ENCODE peak calls at places on chromosomes 6 and 20, in eight cellular contexts. B is suprapubic skin, H is brain microvascular endothelial cell, I is neuronal stem cell, C is pancreas, K is AG04450, U is lower lobe of right lung, A is HL-60. S is an unnamed sample. For H3K27me3, the result is how much of the 10 kb centered on the place peaks cover.

GRCh38 chr20:5652626-5653573 is 97.3 kb upstream of the SHLD1 start:
- DNase-seq in U (no peak), C (no peak), I (no peak), B (no peak), H (peak), A (no peak), K (peak), S (no peak)

GRCh38 chr20:3740600-3741301 is 8.3 kb downstream of the HSPA12B start:
- DNase-seq in I (no peak), B (no peak), H (no peak), K (no peak), C (no peak), A (no peak), U (no peak), S (no peak)

GRCh38 chr20:17863577-17864292 is 104.9 kb downstream of the SNX5 start:
- DNase-seq in C (peak), I (no peak), H (no peak), A (no peak), K (no peak), U (no peak), B (no peak), S (no peak)

GRCh38 chr6:79570129-79570801 is 33.0 kb upstream of the LCA5 start:
- DNase-seq in B (no peak), H (peak), C (peak), A (no peak), K (no peak), U (no peak), I (no peak), S (no peak)

GRCh38 chr6:38173909-38174308 is 354.4 kb downstream of the ZFAND3 start:
- DNase-seq in B (no peak), I (no peak), K (no peak), U (no peak), H (no peak), C (no peak), A (no peak), S (no peak)

GRCh38 chr6:12648171-12648570 is 68.4 kb upstream of the PHACTR1 start:
- DNase-seq in K (no peak), I (no peak), U (no peak), H (no peak), B (no peak), A (no peak), C (no peak), S (no peak)

GRCh38 chr20:18628330-18628941 is 40.6 kb downstream of the DTD1 start:
- DNase-seq in C (no peak), I (no peak), H (no peak), K (no peak), B (no peak), U (no peak), A (no peak), S (no peak)

GRCh38 chr20:1456300-1456699 is 10.3 kb downstream of the NSFL1C start:
- DNase-seq in H (peak), U (no peak), I (no peak), C (no peak), B (no peak), A (no peak), K (no peak), S (no peak)

GRCh38 chr20:3150908-3151307 is 8.8 kb downstream of the FASTKD5 start:
- DNase-seq in C (no peak), I (no peak), U (no peak), H (no peak), A (no peak), B (no peak), K (no peak), S (no peak)

GRCh38 chr6:143490244-143490643 is 21.3 kb downstream of the FUCA2 start:
- DNase-seq in B (no peak), U (no peak), I (no peak), H (no peak), C (no peak), K (no peak), A (no peak), S (no peak)

GRCh38 chr6:89140347-89141159 is 5.3 kb upstream of the PM20D2 start:
- DNase-seq in U (no peak), A (no peak), K (no peak), C (peak), I (no peak), B (no peak), H (no peak), S (no peak)

GRCh38 chr6:44176935-44177509 is 18.4 kb downstream of the CAPN11 start:
- DNase-seq in I (no peak), B (no peak), U (no peak), K (no peak), C (no peak), H (no peak), A (no peak), S (no peak)

GRCh38 chr6:45922728-45923351 is 92.8 kb downstream of the CLIC5 start:
- DNase-seq in K (peak), H (peak), C (peak), A (peak), I (peak), B (peak), U (peak), S (no peak)

GRCh38 chr6:11161031-11161966 is 49.8 kb upstream of the ERVFRD-1 start:
- DNase-seq in U (no peak), C (no peak), I (no peak), A (no peak), B (no peak), H (peak), K (no peak), S (no peak)

GRCh38 chr20:21656299-21657067 is 49.0 kb upstream of the PAX1 start:
- DNase-seq in H (no peak), U (no peak), I (no peak), K (no peak), B (no peak), C (no peak), A (no peak), S (no peak)

GRCh38 chr20:36307412-36308317 is 1.5 kb downstream of the DLGAP4 start:
- DNase-seq in U (no peak), H (no peak), K (no peak), B (no peak), I (no peak), A (no peak), C (no peak), S (no peak)

GRCh38 chr20:59830107-59831023 is 103.1 kb downstream of the SYCP2 start:
- DNase-seq in K (no peak), U (no peak), A (no peak), C (no peak), H (no peak), I (no peak), B (peak), S (no peak)

GRCh38 chr6:15330174-15330934 is 84.5 kb downstream of the JARID2 start:
- DNase-seq in B (no peak), H (no peak), K (no peak), I (no peak), A (no peak), U (no peak), C (no peak), S (no peak)

GRCh38 chr20:35145141-35145564 is 2.0 kb downstream of the EDEM2 start:
- DNase-seq in H (peak), C (peak), U (no peak), I (no peak), K (peak), A (no peak), B (no peak), S (no peak)

GRCh38 chr20:61696181-61696735 is 369.4 kb downstream of the TAF4 start:
- DNase-seq in I (no peak), U (peak), C (no peak), K (no peak), H (no peak), B (no peak), A (no peak), S (no peak)

GRCh38 chr6:105151644-105152043 is 28.2 kb downstream of the POPDC3 start:
- DNase-seq in B (no peak), A (no peak), U (no peak), C (no peak), H (no peak), I (no peak), K (no peak), S (no peak)

GRCh38 chr6:32666420-32667300 is at the start of gene HLA-DQB1:
- DNase-seq in H (no peak), C (no peak), I (peak), K (no peak), U (no peak), B (no peak), A (no peak), S (no peak)

GRCh38 chr6:29502597-29502996 is 14.8 kb upstream of the MAS1L start:
- DNase-seq in H (peak), C (no peak), K (no peak), I (no peak), U (no peak), A (no peak), B (no peak), S (no peak)

GRCh38 chr20:13231031-13231752 is 10.1 kb downstream of the ISM1 start:
- DNase-seq in A (no peak), C (no peak), U (no peak), K (no peak), H (peak), B (no peak), I (no peak), S (no peak)

GRCh38 chr6:30150671-30151395 is 10.2 kb downstream of the TRIM10 start:
- DNase-seq in H (no peak), B (no peak), A (no peak), U (no peak), K (no peak), C (no peak), I (no peak), S (no peak)

GRCh38 chr20:45972500-45973183 is 639 bp upstream of the ZNF335 start:
- DNase-seq in I (no peak), B (peak), H (no peak), A (no peak), U (peak), C (no peak), K (no peak), S (no peak)

GRCh38 chr20:48682529-48683385 is 145.0 kb downstream of the PREX1 start:
- DNase-seq in C (peak), A (no peak), U (peak), B (no peak), K (peak), H (peak), I (peak), S (peak)

GRCh38 chr20:20085071-20085470 is 32.7 kb downstream of the CFAP61 start:
- DNase-seq in K (no peak), C (no peak), H (no peak), U (no peak), A (no peak), I (no peak), B (peak), S (peak)

GRCh38 chr6:135488023-135488422 is 9.5 kb downstream of the AHI1 start:
- DNase-seq in I (no peak), A (no peak), B (no peak), K (no peak), C (no peak), H (peak), U (no peak), S (no peak)

GRCh38 chr6:26124550-26125014 is 37.4 kb downstream of the HFE start:
- DNase-seq in H (no peak), K (no peak), C (no peak), I (no peak), B (no peak), A (no peak), U (no peak), S (no peak)

GRCh38 chr6:166862287-166862977 is 93.9 kb downstream of the RNASET2 start:
- DNase-seq in C (no peak), K (no peak), A (no peak), I (peak), U (no peak), B (no peak), H (no peak), S (no peak)

GRCh38 chr6:63844287-63844686 is 208.7 kb downstream of the PHF3 start:
- DNase-seq in K (peak), B (no peak), H (peak), C (no peak), U (no peak), I (no peak), A (no peak), S (no peak)

GRCh38 chr6:4133941-4134838 is 1.2 kb downstream of the ECI2 start:
- DNase-seq in U (peak), K (no peak), C (peak), B (no peak), I (no peak), A (peak), H (no peak), S (no peak)

GRCh38 chr6:111858347-111858746 is 14.9 kb downstream of the FYN start:
- DNase-seq in B (no peak), U (no peak), K (no peak), H (no peak), C (no peak), A (no peak), I (no peak), S (no peak)

GRCh38 chr6:167275001-167275400 is 16.1 kb upstream of the UNC93A start:
- DNase-seq in A (no peak), I (no peak), K (no peak), B (no peak), H (no peak), U (no peak), C (no peak), S (no peak)

GRCh38 chr6:116387374-116387773 is 16.6 kb downstream of the DSE start:
- DNase-seq in K (no peak), U (no peak), A (no peak), I (no peak), H (peak), B (no peak), C (no peak), S (no peak)

GRCh38 chr6:2768125-2768524 is 2.9 kb downstream of the WRNIP1 start:
- DNase-seq in H (no peak), B (no peak), A (no peak), I (no peak), U (no peak), K (no peak), C (no peak), S (no peak)

GRCh38 chr6:2766767-2767314 is 1.6 kb downstream of the WRNIP1 start:
- DNase-seq in H (no peak), K (no peak), I (no peak), U (no peak), A (no peak), B (no peak), C (no peak), S (no peak)

GRCh38 chr6:2770171-2770570 is 5.0 kb downstream of the WRNIP1 start:
- DNase-seq in I (no peak), B (no peak), U (no peak), H (no peak), A (no peak), K (no peak), C (no peak), S (no peak)

GRCh38 chr6:2767327-2767985 is 2.3 kb downstream of the WRNIP1 start:
- DNase-seq in I (no peak), K (no peak), A (no peak), H (no peak), B (no peak), U (no peak), C (no peak), S (no peak)

GRCh38 chr6:2768696-2769095 is 3.5 kb downstream of the WRNIP1 start:
- DNase-seq in U (no peak), K (no peak), I (no peak), B (no peak), A (no peak), C (no peak), H (no peak), S (no peak)
- H3K4me3 ChIP-seq in U (peak), K (peak), I (no peak), B (no peak), A (no peak), C (no peak), H (no peak), S (peak)

DNA sequence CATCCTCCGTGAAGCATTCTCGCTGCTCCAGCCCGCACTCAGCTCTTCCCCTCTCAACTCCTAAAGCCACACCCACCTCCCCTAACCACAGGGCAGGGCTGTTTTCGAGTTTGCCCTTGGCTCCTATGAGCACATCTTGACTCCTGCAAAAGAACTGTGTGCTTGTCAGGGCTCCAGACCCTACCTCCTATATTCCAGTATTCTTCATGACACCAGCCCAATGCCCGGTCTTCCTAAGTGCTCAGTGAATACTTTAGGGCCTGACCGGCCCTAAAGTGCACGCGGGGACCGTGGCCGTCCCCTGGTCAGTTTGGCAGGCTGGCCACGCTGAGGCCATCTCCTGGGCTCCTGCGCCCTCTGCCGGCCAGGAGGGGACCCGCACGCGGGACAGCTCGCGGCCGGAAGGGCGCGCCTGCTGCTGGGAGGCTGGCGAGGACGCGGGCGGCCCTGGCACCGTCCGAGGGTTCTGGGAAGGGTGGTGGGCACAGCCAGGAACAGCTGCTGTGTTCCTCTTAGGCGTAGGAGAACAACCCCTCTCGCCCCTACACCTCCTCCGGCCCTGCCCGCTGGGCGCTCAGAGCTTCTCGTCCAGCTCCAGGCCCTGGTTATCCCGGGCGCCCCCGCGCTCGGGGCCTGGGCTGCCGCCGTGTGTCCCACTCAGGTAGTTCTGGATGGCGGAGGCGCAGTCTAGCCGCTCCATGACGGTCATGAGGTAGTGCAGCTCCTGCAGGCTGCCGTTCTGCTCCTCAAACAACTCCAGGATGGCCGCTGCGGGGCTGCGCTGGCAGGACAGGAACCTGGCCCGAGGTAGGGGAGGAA is 11.0 kb downstream of the UNC5CL start:
- DNase-seq in K (peak), C (peak), I (peak), H (peak), B (peak), A (peak), U (peak), S (peak)
- H3K27ac ChIP-seq in K (no peak), C (peak), I (no peak), H (no peak), B (peak), A (peak), U (peak), S (peak)

GRCh38 chr6:170181338-170181690 is 109.6 kb downstream of the DLL1 start:
- DNase-seq in U (no peak), K (no peak), C (no peak), B (no peak), A (no peak), I (no peak), H (no peak), S (no peak)

GRCh38 chr6:170182093-170182780 is 108.6 kb downstream of the DLL1 start:
- DNase-seq in K (no peak), C (no peak), H (no peak), A (no peak), B (no peak), U (no peak), I (no peak), S (no peak)

GRCh38 chr6:170183521-170183920 is 107.4 kb downstream of the DLL1 start:
- DNase-seq in U (no peak), C (no peak), I (no peak), B (no peak), H (no peak), K (no peak), A (no peak), S (no peak)

GRCh38 chr6:170184324-170184723 is 106.6 kb downstream of the DLL1 start:
- DNase-seq in A (no peak), I (no peak), C (no peak), U (no peak), H (no peak), K (no peak), B (no peak), S (no peak)

DNA sequence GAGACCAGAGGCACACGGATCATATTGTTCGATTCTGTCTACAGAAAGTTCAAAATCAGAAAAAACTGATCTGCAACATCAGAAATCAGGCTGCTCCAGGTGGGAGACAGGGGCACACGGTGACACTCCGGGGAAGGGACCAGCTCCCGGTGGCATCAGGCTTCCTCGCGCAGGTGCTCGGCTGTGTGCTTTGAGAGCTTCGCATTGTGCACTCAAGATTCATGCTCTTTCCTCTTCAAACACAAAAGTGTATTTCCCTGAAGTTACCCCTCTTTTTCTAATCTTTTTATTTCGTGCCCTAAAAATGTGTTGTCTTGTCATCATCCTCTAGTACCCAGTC is 108.1 kb downstream of the DLL1 start:
- DNase-seq in H (no peak), B (no peak), I (no peak), C (no peak), U (no peak), K (no peak), A (no peak), S (no peak)
- H3K27me3 ChIP-seq in H (under half), B (under half), I (under half), C (under half), U (under half), K (under half), A (under half), S (under half)

GRCh38 chr6:16635291-16635809 is 125.9 kb downstream of the ATXN1 start:
- DNase-seq in B (no peak), K (no peak), H (no peak), U (no peak), C (no peak), I (no peak), A (no peak), S (no peak)
- H3K4me3 ChIP-seq in B (no peak), K (no peak), H (no peak), U (no peak), C (no peak), I (no peak), A (no peak), S (no peak)

DNA sequence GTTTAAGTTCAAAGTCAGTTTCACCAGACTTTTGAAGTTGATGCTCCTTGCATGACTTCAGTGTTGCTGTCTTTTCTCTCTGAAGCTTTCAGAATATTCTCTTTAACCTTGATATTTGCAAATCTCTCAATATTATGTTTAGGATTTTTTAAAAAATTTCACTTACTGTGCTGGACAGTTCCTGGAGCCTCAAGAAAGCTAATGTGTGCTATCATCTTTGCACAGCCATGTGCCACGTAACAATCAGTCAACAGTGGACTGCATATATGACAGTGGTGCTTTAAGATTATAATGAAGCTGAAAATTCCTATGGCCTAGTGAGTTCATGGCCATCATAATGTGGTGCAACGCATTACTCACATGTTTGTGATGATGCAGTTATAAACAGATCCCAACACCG is 59.1 kb upstream of the OGFRL1 start:
- DNase-seq in C (no peak), B (no peak), U (no peak), A (no peak), H (no peak), I (no peak), K (no peak), S (no peak)
- H3K27ac ChIP-seq in C (no peak), B (no peak), U (no peak), A (no peak), H (no peak), I (no peak), K (no peak), S (no peak)